ENCODE peak calls at places on chromosomes 16 and 17, in six cellular contexts. One of them, this sample, is unnamed.

GRCh38 chr17:72123964-72124791 is 3.4 kb downstream of the SOX9 start:
- DNase-seq in CD4-positive, alpha-beta T cell: no peak
- DNase-seq in CD8-positive, alpha-beta T cell: no peak
- DNase-seq in psoas muscle: no peak
- DNase-seq in ELR: no peak
- DNase-seq in activated effector memory CD4-positive, alpha-beta T cell treated with Interleukin-2 at 50 U/mL for 16 hours: no peak
- DNase-seq in this sample: no peak

GRCh38 chr16:12354296-12354818 is 377.8 kb downstream of the SNX29 start:
- DNase-seq in CD4-positive, alpha-beta T cell: no peak
- DNase-seq in CD8-positive, alpha-beta T cell: no peak
- DNase-seq in psoas muscle: no peak
- DNase-seq in ELR: no peak
- DNase-seq in activated effector memory CD4-positive, alpha-beta T cell treated with Interleukin-2 at 50 U/mL for 16 hours: no peak
- DNase-seq in this sample: no peak

GRCh38 chr16:51012396-51012795 is 138.7 kb downstream of the SALL1 start:
- DNase-seq in CD4-positive, alpha-beta T cell: no peak
- DNase-seq in CD8-positive, alpha-beta T cell: no peak
- DNase-seq in psoas muscle: no peak
- DNase-seq in ELR: no peak
- DNase-seq in activated effector memory CD4-positive, alpha-beta T cell treated with Interleukin-2 at 50 U/mL for 16 hours: no peak
- DNase-seq in this sample: no peak

GRCh38 chr17:62628845-62629555 is 1.5 kb downstream of the MRC2 start:
- DNase-seq in CD4-positive, alpha-beta T cell: no peak
- DNase-seq in CD8-positive, alpha-beta T cell: no peak
- DNase-seq in psoas muscle: peak; percentile 32
- DNase-seq in ELR: peak; percentile 46
- DNase-seq in activated effector memory CD4-positive, alpha-beta T cell treated with Interleukin-2 at 50 U/mL for 16 hours: no peak
- DNase-seq in this sample: no peak

GRCh38 chr16:57480127-57480753 is 6.1 kb downstream of the DOK4 start:
- DNase-seq in CD4-positive, alpha-beta T cell: no peak
- DNase-seq in CD8-positive, alpha-beta T cell: no peak
- DNase-seq in psoas muscle: peak; percentile 48
- DNase-seq in ELR: peak; percentile 68
- DNase-seq in activated effector memory CD4-positive, alpha-beta T cell treated with Interleukin-2 at 50 U/mL for 16 hours: no peak
- DNase-seq in this sample: no peak

GRCh38 chr17:55555772-55556171 is 44.5 kb upstream of the SMIM36 start:
- DNase-seq in CD4-positive, alpha-beta T cell: no peak
- DNase-seq in CD8-positive, alpha-beta T cell: no peak
- DNase-seq in psoas muscle: no peak
- DNase-seq in ELR: no peak
- DNase-seq in activated effector memory CD4-positive, alpha-beta T cell treated with Interleukin-2 at 50 U/mL for 16 hours: no peak
- DNase-seq in this sample: no peak

GRCh38 chr17:77349976-77350830 is 209.4 kb downstream of the SEC14L1 start:
- DNase-seq in CD4-positive, alpha-beta T cell: no peak
- DNase-seq in CD8-positive, alpha-beta T cell: peak; percentile 35
- DNase-seq in psoas muscle: no peak
- DNase-seq in ELR: peak; percentile 65
- DNase-seq in activated effector memory CD4-positive, alpha-beta T cell treated with Interleukin-2 at 50 U/mL for 16 hours: no peak
- DNase-seq in this sample: no peak

GRCh38 chr17:19753049-19753444 is 4.9 kb upstream of the ALDH3A1 start:
- DNase-seq in CD4-positive, alpha-beta T cell: no peak
- DNase-seq in CD8-positive, alpha-beta T cell: no peak
- DNase-seq in psoas muscle: peak; percentile 86
- DNase-seq in ELR: peak; percentile 90
- DNase-seq in activated effector memory CD4-positive, alpha-beta T cell treated with Interleukin-2 at 50 U/mL for 16 hours: no peak
- DNase-seq in this sample: peak; percentile 63

GRCh38 chr16:24728891-24729242 is 584 bp upstream of the TNRC6A start:
- DNase-seq in CD4-positive, alpha-beta T cell: no peak
- DNase-seq in CD8-positive, alpha-beta T cell: no peak
- DNase-seq in psoas muscle: no peak
- DNase-seq in ELR: no peak
- DNase-seq in activated effector memory CD4-positive, alpha-beta T cell treated with Interleukin-2 at 50 U/mL for 16 hours: no peak
- DNase-seq in this sample: no peak

GRCh38 chr17:39251997-39252396 is 26.3 kb upstream of the STAC2 start:
- DNase-seq in CD4-positive, alpha-beta T cell: no peak
- DNase-seq in CD8-positive, alpha-beta T cell: no peak
- DNase-seq in psoas muscle: no peak
- DNase-seq in ELR: no peak
- DNase-seq in activated effector memory CD4-positive, alpha-beta T cell treated with Interleukin-2 at 50 U/mL for 16 hours: no peak
- DNase-seq in this sample: no peak

GRCh38 chr16:75326333-75326732 is 74.9 kb upstream of the BCAR1 start:
- DNase-seq in CD4-positive, alpha-beta T cell: no peak
- DNase-seq in CD8-positive, alpha-beta T cell: peak; percentile 53
- DNase-seq in psoas muscle: no peak
- DNase-seq in ELR: no peak
- DNase-seq in activated effector memory CD4-positive, alpha-beta T cell treated with Interleukin-2 at 50 U/mL for 16 hours: no peak
- DNase-seq in this sample: no peak